ENCODE peak calls at places on chromosomes 16 and 17, in five cellular contexts. W, L, Q, S and B are unnamed samples.

GRCh38 chr17:50273654-50274040 is 619 bp upstream of the TMEM92 start:
- DNase-seq in W (no peak), L (no peak), Q (no peak), S (no peak), B (no peak)

GRCh38 chr16:29775742-29776408 is 2.2 kb upstream of the ZG16 start:
- DNase-seq in W (no peak), L (no peak), Q (peak), S (no peak), B (no peak)

GRCh38 chr16:50381679-50382440 is 13.1 kb upstream of the BRD7 start:
- DNase-seq in W (no peak), L (no peak), Q (no peak), S (no peak), B (no peak)

GRCh38 chr16:84360170-84360569 is 8.2 kb upstream of the ATP2C2 start:
- DNase-seq in W (no peak), L (no peak), Q (no peak), S (no peak), B (no peak)

GRCh38 chr17:36592316-36592710 is 634 bp downstream of the DHRS11 start:
- DNase-seq in W (no peak), L (no peak), Q (peak), S (no peak), B (no peak)

GRCh38 chr17:6094926-6095325 is 24.7 kb downstream of the WSCD1 start:
- DNase-seq in W (no peak), L (no peak), Q (no peak), S (no peak), B (no peak)

GRCh38 chr17:65312718-65313382 is 175.7 kb downstream of the RGS9 start:
- DNase-seq in W (no peak), L (no peak), Q (no peak), S (no peak), B (no peak)

GRCh38 chr17:48809182-48809581 is 7.8 kb downstream of the TTLL6 start:
- DNase-seq in W (no peak), L (no peak), Q (no peak), S (no peak), B (no peak)

GRCh38 chr16:647173-647902 is 1.8 kb upstream of the WDR90 start:
- DNase-seq in W (no peak), L (no peak), Q (no peak), S (no peak), B (no peak)

GRCh38 chr17:17285951-17286350 is 4.9 kb upstream of the COPS3 start:
- DNase-seq in W (no peak), L (no peak), Q (no peak), S (no peak), B (no peak)

GRCh38 chr17:62790554-62790953 is 17.6 kb downstream of the MARCHF10 start:
- DNase-seq in W (no peak), L (no peak), Q (peak), S (no peak), B (no peak)